ENCODE peak calls at places on chromosomes 16 and 17, in nine cellular contexts. F, P, T, R, E, S, D, Y and U are unnamed samples.
A peak's percentile ranks its signal among the peaks of the same experiment; 100 is the strongest.

GRCh38 chr16:85231959-85232358 is 119.7 kb upstream of the CIBAR2 start:
- DNase-seq in F (no peak), P (no peak), T (peak; percentile 61), R (no peak), E (no peak), S (no peak), D (no peak), Y (no peak), U (no peak)

GRCh38 chr17:65362826-65363225 is 198.6 kb downstream of the AXIN2 start:
- DNase-seq in F (peak; percentile 99), P (no peak), T (peak; percentile 3), R (peak; percentile 58), E (no peak), S (peak; percentile 20), D (no peak), Y (no peak), U (peak; percentile 18)

GRCh38 chr17:50719924-50720805 is 762 bp downstream of the LUC7L3 start:
- DNase-seq in F (peak; percentile 19), P (no peak), T (no peak), R (no peak), E (no peak), S (no peak), D (no peak), Y (no peak), U (peak; percentile 33)

GRCh38 chr16:12300946-12301500 is 324.5 kb downstream of the SNX29 start:
- DNase-seq in F (no peak), P (no peak), T (no peak), R (no peak), E (no peak), S (no peak), D (no peak), Y (no peak), U (no peak)

GRCh38 chr17:79920751-79921410 is 81.6 kb upstream of the CBX4 start:
- DNase-seq in F (no peak), P (no peak), T (no peak), R (no peak), E (peak; percentile 55), S (no peak), D (no peak), Y (no peak), U (no peak)

GRCh38 chr17:82332669-82333278 is 792 bp downstream of the SECTM1 start:
- DNase-seq in F (peak; percentile 66), P (no peak), T (peak; percentile 61), R (peak; percentile 40), E (peak; percentile 88), S (peak; percentile 64), D (no peak), Y (no peak), U (peak; percentile 68)

GRCh38 chr16:54400261-54400660 is 113.7 kb upstream of the IRX3 start:
- DNase-seq in F (no peak), P (no peak), T (no peak), R (no peak), E (no peak), S (no peak), D (no peak), Y (no peak), U (no peak)

GRCh38 chr17:16085066-16085699 is 85.6 kb downstream of the TTC19 start:
- DNase-seq in F (peak; percentile 57), P (peak; percentile 82), T (peak; percentile 84), R (no peak), E (no peak), S (no peak), D (no peak), Y (no peak), U (peak; percentile 52)

GRCh38 chr16:3074860-3075545 is 9.6 kb downstream of the IL32 start:
- DNase-seq in F (no peak), P (no peak), T (no peak), R (no peak), E (peak; percentile 83), S (no peak), D (no peak), Y (no peak), U (no peak)

GRCh38 chr17:36931697-36932382 is 5.4 kb upstream of the LHX1 start:
- DNase-seq in F (no peak), P (no peak), T (no peak), R (no peak), E (no peak), S (no peak), D (no peak), Y (no peak), U (peak; percentile 12)

GRCh38 chr17:45228985-45229517 is 7.4 kb downstream of the FMNL1 start:
- DNase-seq in F (peak; percentile 77), P (peak; percentile 79), T (peak; percentile 94), R (peak; percentile 83), E (peak; percentile 98), S (peak; percentile 94), D (no peak), Y (no peak), U (peak; percentile 97)

GRCh38 chr16:8996891-8997290 is 33.2 kb upstream of the USP7 start:
- DNase-seq in F (no peak), P (no peak), T (no peak), R (no peak), E (peak; percentile 51), S (no peak), D (no peak), Y (no peak), U (no peak)

GRCh38 chr16:24203675-24204074 is 52.5 kb upstream of the CACNG3 start:
- DNase-seq in F (no peak), P (no peak), T (no peak), R (no peak), E (no peak), S (no peak), D (no peak), Y (no peak), U (no peak)

GRCh38 chr16:4994719-4995434 is 36.7 kb downstream of the SEC14L5 start:
- DNase-seq in F (no peak), P (no peak), T (no peak), R (no peak), E (no peak), S (no peak), D (no peak), Y (peak; percentile 84), U (no peak)

GRCh38 chr17:9241371-9241712 is 220.0 kb downstream of the NTN1 start:
- DNase-seq in F (no peak), P (no peak), T (no peak), R (no peak), E (peak; percentile 43), S (no peak), D (no peak), Y (peak; percentile 76), U (no peak)

GRCh38 chr16:54340531-54340930 is 53.9 kb upstream of the IRX3 start:
- DNase-seq in F (no peak), P (no peak), T (no peak), R (no peak), E (no peak), S (no peak), D (no peak), Y (no peak), U (no peak)

GRCh38 chr16:52549011-52549692 is 2.2 kb upstream of the TOX3 start:
- DNase-seq in F (no peak), P (no peak), T (peak; percentile 0), R (no peak), E (no peak), S (no peak), D (no peak), Y (no peak), U (no peak)
- TF ChIP-seq CTCF in F (no peak), P (no peak), T (peak; percentile 18), R (no peak), E (no peak), S (no peak), D (peak; percentile 40), Y (peak; percentile 58), U (no peak)

GRCh38 chr17:4501295-4501949 is 2.7 kb downstream of the SPNS2 start:
- DNase-seq in F (no peak), P (no peak), T (no peak), R (no peak), E (no peak), S (no peak), D (no peak), Y (no peak), U (no peak)

GRCh38 chr17:4499431-4500187 is 928 bp downstream of the SPNS2 start:
- DNase-seq in F (no peak), P (no peak), T (no peak), R (no peak), E (peak; percentile 86), S (no peak), D (no peak), Y (peak; percentile 71), U (no peak)

GRCh38 chr17:4502466-4503154 is 3.9 kb downstream of the SPNS2 start:
- DNase-seq in F (no peak), P (no peak), T (no peak), R (no peak), E (no peak), S (no peak), D (no peak), Y (no peak), U (no peak)

GRCh38 chr17:4498461-4499397 is at the start of gene SPNS2:
- DNase-seq in F (peak; percentile 48), P (no peak), T (peak; percentile 16), R (no peak), E (peak; percentile 92), S (peak; percentile 76), D (no peak), Y (peak; percentile 83), U (peak; percentile 19)

DNA sequence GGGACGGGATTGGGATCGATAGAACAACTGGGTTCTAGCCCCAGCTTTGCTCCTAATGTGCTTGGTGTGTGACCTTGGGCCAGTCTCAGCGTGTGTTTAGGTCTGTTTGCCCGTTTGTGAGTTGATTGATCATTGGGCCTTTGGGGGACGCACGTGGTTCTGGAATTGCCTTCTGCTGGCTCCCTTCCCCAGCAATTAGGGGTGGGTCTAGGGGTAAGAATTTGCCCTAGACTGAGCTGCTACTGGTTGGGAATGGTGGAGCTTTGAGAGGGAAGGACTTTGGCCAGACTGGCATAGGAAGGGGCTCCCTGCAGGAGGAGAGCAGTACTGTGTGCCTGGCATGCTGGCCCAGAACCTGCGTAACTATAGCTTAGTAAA is 1.5 kb downstream of the SPNS2 start:
- DNase-seq in F (no peak), P (no peak), T (no peak), R (no peak), E (no peak), S (no peak), D (no peak), Y (no peak), U (no peak)
- TF ChIP-seq CTCF in F (no peak), P (no peak), T (no peak), R (no peak), E (no peak), S (no peak), D (no peak), Y (no peak), U (no peak)

DNA sequence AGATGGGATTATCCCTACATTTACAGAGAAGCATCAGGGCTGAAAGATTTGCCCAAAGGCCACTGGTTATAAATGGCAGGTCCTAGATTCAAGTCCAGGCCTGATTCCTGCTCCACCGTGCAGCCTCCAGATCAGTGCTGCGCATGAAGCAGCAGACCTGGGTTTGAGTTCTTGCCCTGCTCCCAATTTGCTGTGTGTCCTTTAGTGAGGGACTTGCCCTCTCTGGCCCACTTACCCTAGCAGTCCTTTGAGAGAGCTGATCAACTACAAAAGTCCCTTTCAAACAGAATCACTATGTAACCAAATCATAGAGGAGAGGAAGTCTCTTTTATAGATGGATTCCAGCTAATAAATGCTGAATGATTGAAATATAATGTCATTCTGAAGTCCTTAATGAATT is 200.4 kb downstream of the RAB11FIP4 start:
- DNase-seq in F (no peak), P (no peak), T (no peak), R (no peak), E (no peak), S (no peak), D (no peak), Y (no peak), U (no peak)
- TF ChIP-seq CTCF in F (no peak), P (no peak), T (no peak), R (no peak), E (no peak), S (no peak), D (no peak), Y (no peak), U (no peak)

GRCh38 chr17:78791840-78792709 is 10.0 kb upstream of the CYTH1 start:
- DNase-seq in F (no peak), P (no peak), T (no peak), R (no peak), E (no peak), S (no peak), D (no peak), Y (no peak), U (no peak)
- TF ChIP-seq CTCF in F (peak; percentile 11), P (no peak), T (no peak), R (no peak), E (no peak), S (no peak), D (no peak), Y (no peak), U (no peak)